ENCODE peak calls at places on chromosomes 3 and 15, in nine cellular contexts. Y is HCT116, J is GM23248, U is SK-N-SH, L is OCI-LY7, H is hepatocyte, E is PC-3, R is GM23338, Q is MM.1S. C is an unnamed sample.

GRCh38 chr3:53056442-53056841 is 10.6 kb upstream of the SFMBT1 start:
- DNase-seq in J (peak), U (peak), Q (no peak), H (no peak), Y (no peak), L (no peak), R (peak), E (peak), C (no peak)

GRCh38 chr3:166446986-166447385 is 609.8 kb upstream of the BCHE start:
- DNase-seq in R (no peak), J (no peak), Q (no peak), Y (no peak), L (no peak), E (peak), H (no peak), U (no peak), C (no peak)

GRCh38 chr3:150035400-150035799 is 64.7 kb upstream of the PFN2 start:
- DNase-seq in J (no peak), Y (no peak), L (no peak), H (no peak), R (peak), Q (no peak), E (no peak), U (no peak), C (peak)

GRCh38 chr15:79168922-79169322 is 78.3 kb upstream of the RASGRF1 start:
- DNase-seq in J (peak), E (peak), Q (no peak), U (no peak), H (peak), R (peak), L (no peak), Y (peak), C (peak)

GRCh38 chr3:196611761-196612483 is 27.6 kb upstream of the NRROS start:
- DNase-seq in Y (no peak), H (no peak), E (no peak), U (peak), J (no peak), Q (no peak), R (no peak), L (no peak), C (no peak)

GRCh38 chr3:43477600-43477999 is 144.2 kb downstream of the ANO10 start:
- DNase-seq in J (no peak), L (no peak), U (no peak), R (no peak), E (no peak), H (no peak), Y (no peak), Q (no peak), C (no peak)

GRCh38 chr3:127749787-127750225 is 72.5 kb downstream of the MGLL start:
- DNase-seq in H (no peak), Y (no peak), J (no peak), R (peak), U (no peak), Q (peak), E (no peak), L (peak), C (no peak)

GRCh38 chr3:45538641-45538986 is 55.9 kb upstream of the LIMD1 start:
- DNase-seq in R (no peak), L (no peak), Y (no peak), Q (no peak), H (no peak), E (no peak), U (no peak), J (no peak), C (no peak)

GRCh38 chr3:169091196-169091595 is 572.3 kb downstream of the MECOM start:
- DNase-seq in Q (no peak), H (no peak), L (no peak), J (peak), U (no peak), E (no peak), R (no peak), Y (no peak), C (no peak)

GRCh38 chr3:94331831-94332230 is 269.0 kb downstream of the NSUN3 start:
- DNase-seq in Y (no peak), E (no peak), U (no peak), R (no peak), H (no peak), Q (no peak), L (no peak), J (no peak), C (no peak)

GRCh38 chr3:94336076-94336741 is 273.3 kb downstream of the NSUN3 start:
- DNase-seq in H (peak), R (peak), U (peak), J (peak), L (peak), E (peak), Q (peak), Y (peak), C (peak)
- TF ChIP-seq EZH2phosphoT487 in H (no peak), R (no peak), U (no peak), J (no peak), L (no peak), E (no peak), Q (no peak), Y (no peak), C (no peak)

GRCh38 chr15:42385206-42385979 is 26.1 kb downstream of the CAPN3 start:
- DNase-seq in Y (peak), U (peak), L (peak), H (peak), J (peak), Q (peak), E (peak), R (peak), C (peak)
- TF ChIP-seq EZH2phosphoT487 in Y (no peak), U (no peak), L (no peak), H (no peak), J (no peak), Q (no peak), E (no peak), R (no peak), C (no peak)

GRCh38 chr3:156176629-156177210 is 56.3 kb downstream of the KCNAB1 start:
- DNase-seq in R (no peak), H (no peak), U (no peak), L (no peak), J (no peak), Q (no peak), E (no peak), Y (no peak), C (no peak)

GRCh38 chr3:156180077-156180476 is 59.7 kb downstream of the KCNAB1 start:
- DNase-seq in H (no peak), E (peak), L (no peak), Y (no peak), U (no peak), R (no peak), J (peak), Q (no peak), C (no peak)

GRCh38 chr3:156183396-156183795 is 63.0 kb downstream of the KCNAB1 start:
- DNase-seq in H (no peak), Y (no peak), Q (no peak), J (no peak), R (no peak), U (no peak), E (no peak), L (no peak), C (no peak)

GRCh38 chr3:156184156-156184555 is 63.8 kb downstream of the KCNAB1 start:
- DNase-seq in H (no peak), Q (no peak), U (no peak), L (no peak), R (no peak), Y (no peak), J (no peak), E (no peak), C (no peak)

DNA sequence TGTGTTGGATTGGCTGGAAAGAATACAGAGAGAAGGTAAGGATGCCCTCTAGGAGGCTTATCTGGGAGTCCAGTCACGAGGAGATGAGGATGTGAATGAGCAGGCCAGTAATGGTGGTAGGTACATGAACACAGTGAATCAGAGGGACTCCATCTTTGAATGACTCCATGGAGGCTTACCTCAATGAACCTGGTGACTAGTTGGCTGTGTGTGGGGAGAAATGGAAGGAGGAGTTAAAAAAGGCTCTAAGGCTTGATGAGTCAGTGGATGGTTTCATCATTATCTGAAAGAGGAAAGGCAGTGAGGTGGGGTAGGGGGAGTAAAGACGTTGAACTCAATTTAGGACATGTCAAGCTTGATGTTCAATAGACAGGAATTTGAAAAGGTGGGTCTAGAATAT is 61.1 kb downstream of the KCNAB1 start:
- DNase-seq in Q (no peak), E (peak), U (no peak), J (peak), L (no peak), H (no peak), R (no peak), Y (no peak), C (no peak)
- TF ChIP-seq EZH2phosphoT487 in Q (no peak), E (no peak), U (no peak), J (no peak), L (no peak), H (no peak), R (no peak), Y (no peak), C (no peak)

GRCh38 chr3:41612853-41613252 is 349.1 kb downstream of the ULK4 start:
- DNase-seq in U (no peak), H (no peak), Q (no peak), E (no peak), L (no peak), J (no peak), R (no peak), Y (no peak), C (no peak)
- TF ChIP-seq EZH2phosphoT487 in U (no peak), H (no peak), Q (no peak), E (no peak), L (no peak), J (no peak), R (no peak), Y (no peak), C (no peak)

GRCh38 chr3:117409256-117409655 is 699.7 kb downstream of the TUSC7 start:
- DNase-seq in H (no peak), U (no peak), Q (no peak), E (no peak), Y (no peak), J (no peak), L (no peak), R (no peak), C (no peak)
- TF ChIP-seq EZH2phosphoT487 in H (no peak), U (no peak), Q (no peak), E (no peak), Y (no peak), J (no peak), L (no peak), R (no peak), C (no peak)

GRCh38 chr15:71121442-71121841 is 6.2 kb downstream of the THSD4 start:
- DNase-seq in Y (no peak), J (no peak), U (no peak), L (no peak), Q (no peak), H (no peak), R (no peak), E (no peak), C (peak)
- TF ChIP-seq EZH2phosphoT487 in Y (no peak), J (no peak), U (no peak), L (no peak), Q (no peak), H (no peak), R (no peak), E (no peak), C (no peak)